ENCODE peak calls at places on chromosomes 7 and 10, in six cellular contexts. P is sigmoid colon, D is esophagus squamous epithelium, N is heart left ventricle, S is transverse colon, R is spleen. E is an unnamed sample.

GRCh38 chr7:106504620-106505019 is 156.3 kb downstream of the CCDC71L start:
- DNase-seq in P (no peak), S (no peak), R (no peak), D (no peak), N (no peak), E (peak)

GRCh38 chr7:51123322-51124021 is 193.1 kb downstream of the COBL start:
- DNase-seq in R (no peak), P (no peak), N (no peak), S (no peak), D (no peak), E (no peak)

GRCh38 chr10:1724921-1725320 is 12.4 kb downstream of the ADARB2 start:
- DNase-seq in R (no peak), S (no peak), N (no peak), P (no peak), D (no peak), E (no peak)

GRCh38 chr7:32670105-32670504 is 174.8 kb downstream of the AVL9 start:
- DNase-seq in D (no peak), P (no peak), N (no peak), R (no peak), S (peak), E (peak)

GRCh38 chr7:83921798-83922607 is 272.6 kb downstream of the SEMA3A start:
- DNase-seq in P (no peak), D (no peak), S (no peak), N (no peak), R (no peak), E (no peak)

GRCh38 chr10:43197834-43198681 is 59.8 kb downstream of the CSGALNACT2 start:
- DNase-seq in P (peak), S (no peak), N (no peak), R (peak), D (no peak), E (peak)

GRCh38 chr7:2864999-2865670 is 21.0 kb upstream of the GNA12 start:
- DNase-seq in N (peak), R (peak), S (peak), P (peak), D (no peak), E (peak)

GRCh38 chr10:120702032-120702431 is 149.1 kb upstream of the WDR11 start:
- DNase-seq in D (no peak), P (no peak), R (no peak), N (no peak), S (no peak), E (no peak)

GRCh38 chr7:41640487-41640886 is 62.4 kb downstream of the INHBA start:
- DNase-seq in S (no peak), D (no peak), R (no peak), P (no peak), N (no peak), E (no peak)

GRCh38 chr7:159121068-159121467 is 23.6 kb downstream of the VIPR2 start:
- DNase-seq in P (no peak), R (no peak), S (no peak), D (no peak), N (no peak), E (no peak)

GRCh38 chr10:131656446-131656845 is 244.4 kb upstream of the PPP2R2D start:
- DNase-seq in S (no peak), P (peak), R (peak), N (no peak), D (no peak), E (peak)

GRCh38 chr7:113030489-113030888 is 56.1 kb downstream of the GPR85 start:
- DNase-seq in R (no peak), D (no peak), S (no peak), N (no peak), P (no peak), E (no peak)

GRCh38 chr7:45236666-45237065 is 79.1 kb downstream of the RAMP3 start:
- DNase-seq in S (no peak), D (no peak), R (no peak), P (no peak), N (no peak), E (no peak)

GRCh38 chr7:2800923-2801682 is 43.0 kb downstream of the GNA12 start:
- DNase-seq in D (no peak), R (peak), N (peak), P (peak), S (no peak), E (peak)

GRCh38 chr7:120421151-120421651 is 148.2 kb downstream of the KCND2 start:
- DNase-seq in N (no peak), S (no peak), P (no peak), R (no peak), D (no peak), E (no peak)

GRCh38 chr10:70575486-70575873 is 27.1 kb downstream of the PRF1 start:
- DNase-seq in N (no peak), P (peak), R (no peak), D (no peak), S (no peak), E (no peak)

GRCh38 chr7:46633200-46633599 is 712.1 kb upstream of the IGFBP3 start:
- DNase-seq in S (no peak), R (no peak), D (no peak), P (no peak), N (no peak), E (no peak)

GRCh38 chr7:106053109-106053508 is 59.0 kb downstream of the SYPL1 start:
- DNase-seq in R (no peak), D (no peak), S (no peak), N (no peak), P (peak), E (no peak)

GRCh38 chr10:108454793-108455192 is 1290.3 kb upstream of the SORCS1 start:
- DNase-seq in D (no peak), R (no peak), S (no peak), P (no peak), N (no peak), E (no peak)

GRCh38 chr10:1629326-1630036 is 107.8 kb downstream of the ADARB2 start:
- DNase-seq in S (no peak), P (peak), D (no peak), R (no peak), N (no peak), E (no peak)

GRCh38 chr7:2499181-2499580 is 20.4 kb upstream of the LFNG start:
- DNase-seq in R (no peak), N (no peak), S (no peak), D (no peak), P (no peak), E (no peak)

GRCh38 chr10:114930320-114930719 is 7.7 kb upstream of the TRUB1 start:
- DNase-seq in R (no peak), N (no peak), P (no peak), S (no peak), D (no peak), E (no peak)

GRCh38 chr10:15106352-15107013 is 9.3 kb downstream of the RPP38 start:
- DNase-seq in D (peak), P (no peak), R (peak), N (peak), S (peak), E (peak)

GRCh38 chr7:11985376-11985775 is 153.4 kb upstream of the THSD7A start:
- DNase-seq in D (no peak), P (no peak), N (no peak), S (no peak), R (no peak), E (no peak)

GRCh38 chr7:132584796-132585494 is 8.7 kb upstream of the PLXNA4 start:
- DNase-seq in D (no peak), S (no peak), P (no peak), N (no peak), R (no peak), E (no peak)

GRCh38 chr7:45993621-45994020 is 72.5 kb upstream of the IGFBP3 start:
- DNase-seq in R (no peak), P (no peak), D (no peak), N (no peak), S (no peak), E (no peak)

GRCh38 chr7:40329601-40330153 is 194.9 kb downstream of the SUGCT start:
- DNase-seq in N (no peak), P (no peak), R (no peak), D (no peak), S (no peak), E (peak)

GRCh38 chr7:33789871-33790270 is 115.5 kb upstream of the BMPER start:
- DNase-seq in P (no peak), R (no peak), S (no peak), D (no peak), N (no peak), E (no peak)

GRCh38 chr10:114856544-114857287 is 35.1 kb downstream of the FHIP2A start:
- DNase-seq in P (no peak), R (no peak), S (no peak), N (no peak), D (no peak), E (no peak)

GRCh38 chr10:89888647-89889046 is 187.3 kb downstream of the KIF20B start:
- DNase-seq in D (no peak), N (no peak), S (no peak), R (no peak), P (no peak), E (no peak)

GRCh38 chr7:55550010-55550409 is 22.3 kb downstream of the VOPP1 start:
- DNase-seq in D (no peak), R (no peak), S (peak), P (no peak), N (no peak), E (no peak)

GRCh38 chr7:143901710-143902587 is at the start of gene TCAF1:
- DNase-seq in N (peak), P (peak), R (peak), D (peak), S (peak), E (peak)
- TF ChIP-seq POLR2A in N (no peak), P (peak), R (no peak), D (peak), S (peak), E (peak)

GRCh38 chr10:101736666-101737065 is 39.2 kb downstream of the FGF8 start:
- DNase-seq in S (no peak), R (no peak), N (no peak), D (no peak), P (no peak), E (no peak)
- TF ChIP-seq POLR2A in S (no peak), R (no peak), N (no peak), D (no peak), P (no peak), E (no peak)

GRCh38 chr7:150378115-150378852 is 846 bp upstream of the ZNF775 start:
- DNase-seq in N (no peak), S (peak), D (no peak), R (peak), P (peak), E (peak)
- TF ChIP-seq POLR2A in N (no peak), S (no peak), D (no peak), R (no peak), P (no peak), E (no peak)

GRCh38 chr7:73822319-73823173 is 8.2 kb upstream of the CLDN4 start:
- DNase-seq in S (peak), D (no peak), R (peak), P (peak), N (no peak), E (peak)
- TF ChIP-seq POLR2A in S (peak), D (no peak), R (no peak), P (peak), N (no peak), E (no peak)

DNA sequence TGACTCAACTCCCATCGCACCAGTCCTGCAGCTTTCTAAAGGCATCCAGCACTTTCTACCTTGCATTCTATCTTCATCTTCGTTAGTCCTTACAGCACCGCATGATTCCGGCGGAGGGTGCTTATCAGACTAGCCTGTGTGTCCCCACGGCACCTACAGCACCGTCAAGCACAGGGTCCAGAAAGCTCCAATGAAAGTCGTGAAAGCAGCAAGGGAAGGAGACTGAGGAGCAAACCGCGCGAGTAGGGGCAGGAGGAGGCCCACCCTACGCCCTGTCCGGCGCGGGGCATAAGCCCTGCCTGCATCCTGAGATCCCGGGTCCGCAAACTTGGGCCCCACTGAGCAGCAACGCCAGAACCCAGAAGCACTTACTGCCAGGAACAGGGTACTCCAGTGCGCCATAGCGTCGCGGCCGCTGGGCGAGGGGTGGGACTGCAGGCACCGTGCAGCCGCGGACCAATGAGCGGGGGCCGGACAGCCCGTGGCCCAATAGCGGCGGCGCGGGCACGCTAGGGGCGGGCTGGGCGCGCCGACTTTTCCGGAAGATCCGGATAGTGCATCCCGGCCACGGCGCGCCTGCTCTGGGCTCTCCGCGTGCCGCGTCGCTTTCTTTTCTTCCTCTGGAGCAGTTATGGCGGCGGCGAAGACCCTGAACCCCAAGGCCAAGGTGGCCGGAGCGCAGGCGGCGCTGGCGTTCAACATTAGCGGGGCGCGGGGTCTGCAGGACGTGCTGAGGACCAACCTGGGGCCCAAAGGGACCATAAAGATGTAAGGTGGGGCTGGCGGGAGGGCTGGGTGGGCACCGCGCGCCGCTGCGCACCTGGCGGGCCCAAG is 122.1 kb upstream of the VKORC1L1 start:
- DNase-seq in S (peak), N (peak), R (peak), P (peak), D (peak), E (peak)
- TF ChIP-seq POLR2A in S (peak), N (no peak), R (no peak), P (peak), D (peak), E (peak)

DNA sequence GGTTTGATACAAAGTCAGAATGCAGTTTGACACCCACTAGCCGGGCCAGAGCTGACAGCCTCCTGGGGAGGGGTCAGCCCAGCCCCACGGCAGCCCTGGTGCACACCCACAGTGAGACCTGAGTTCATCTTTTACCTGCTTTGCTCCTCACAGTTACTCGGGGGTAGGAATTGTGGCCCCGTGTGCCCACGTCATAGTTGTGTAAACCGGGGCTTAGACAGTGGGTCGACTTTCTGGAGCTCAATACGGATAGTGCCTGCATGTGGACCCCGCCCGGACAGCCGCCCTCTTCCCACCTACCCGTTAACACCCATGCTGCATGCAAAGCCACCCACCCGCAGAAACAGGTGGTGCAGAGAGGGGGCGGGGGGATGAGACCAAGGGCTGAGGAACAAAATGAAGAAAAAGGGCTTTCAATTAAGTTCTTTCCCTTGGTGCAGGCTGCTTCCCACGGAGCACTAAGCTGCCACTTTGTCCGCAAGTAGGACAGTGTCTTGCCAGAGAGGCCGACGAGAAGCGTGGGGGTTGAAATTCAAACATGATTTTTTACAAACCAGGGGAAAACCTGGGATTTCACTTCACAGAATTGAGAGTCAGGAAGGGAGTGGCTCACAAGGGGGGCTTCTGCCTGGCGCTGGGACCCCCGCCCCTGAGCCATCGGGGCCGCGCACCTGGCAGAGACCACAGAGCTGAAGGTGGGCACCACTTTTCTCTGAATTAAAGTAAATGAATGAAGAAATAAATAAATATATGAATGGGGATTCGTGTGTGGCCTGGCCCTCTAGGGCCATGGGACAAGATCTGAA is 24.6 kb upstream of the FOXL3 start:
- DNase-seq in N (peak), S (no peak), R (peak), P (no peak), D (no peak), E (no peak)
- TF ChIP-seq POLR2A in N (no peak), S (no peak), R (no peak), P (no peak), D (no peak), E (no peak)

DNA sequence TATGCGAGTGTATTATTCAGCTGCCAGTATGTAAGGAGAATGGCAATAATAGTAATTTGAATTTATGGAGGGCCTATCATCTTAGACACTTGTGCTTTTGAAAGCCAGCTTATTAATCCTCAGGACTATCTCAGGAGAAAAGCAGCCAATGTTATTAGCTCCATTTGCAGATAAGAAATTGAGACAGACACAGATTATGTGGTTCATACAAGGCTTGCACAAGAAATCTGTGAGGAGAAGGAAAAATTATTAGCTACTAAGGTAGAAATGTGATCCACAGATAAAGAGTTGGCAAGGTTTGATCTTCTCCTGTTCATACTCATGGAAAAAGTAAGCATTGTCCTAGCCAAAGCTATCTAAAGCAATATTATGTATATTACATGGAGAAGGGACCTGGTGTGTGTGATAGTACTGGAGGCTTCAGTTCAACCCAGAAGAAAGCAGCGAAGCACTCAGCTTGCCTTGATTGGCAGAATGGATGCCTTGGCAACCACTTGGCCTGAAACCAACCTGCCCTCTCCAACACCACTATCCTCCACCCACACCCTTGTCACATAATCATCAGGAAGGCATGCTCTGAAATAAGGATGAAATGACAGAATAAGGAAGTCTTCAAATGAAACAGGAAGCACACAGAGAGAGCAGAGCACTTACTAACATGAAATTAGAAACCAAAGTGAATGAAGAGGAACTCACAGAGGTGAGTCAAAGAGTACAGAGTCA is 18.0 kb downstream of the MACC1 start:
- DNase-seq in N (no peak), S (peak), R (peak), P (no peak), D (no peak), E (peak)
- TF ChIP-seq POLR2A in N (no peak), S (peak), R (no peak), P (no peak), D (no peak), E (no peak)